ENCODE peak calls at places on chromosomes 11 and 22, in four cellular contexts. H is BE2C, Q is GM23248, C is heart left ventricle. W is an unnamed sample.

GRCh38 chr22:47678667-47679287 is 916.3 kb downstream of the TBC1D22A start:
- DNase-seq in Q (no peak), H (no peak), C (no peak), W (no peak)

GRCh38 chr11:69108030-69108429 is 47.7 kb upstream of the SMIM38 start:
- DNase-seq in C (peak; percentile 30), Q (no peak), H (no peak), W (no peak)

GRCh38 chr11:133064152-133064877 is 468.0 kb downstream of the OPCML start:
- DNase-seq in C (peak; percentile 83), Q (peak; percentile 77), H (peak; percentile 72), W (peak; percentile 92)

GRCh38 chr11:33575311-33575710 is 125.3 kb downstream of the C11orf91 start:
- DNase-seq in H (no peak), C (no peak), Q (no peak), W (no peak)

GRCh38 chr11:29162490-29162889 is 854.3 kb downstream of the KCNA4 start:
- DNase-seq in H (no peak), Q (peak; percentile 28), C (no peak), W (no peak)

GRCh38 chr11:106381895-106382294 is 304.4 kb downstream of the AASDHPPT start:
- DNase-seq in C (no peak), Q (no peak), H (no peak), W (no peak)

GRCh38 chr22:26763633-26764295 is 106.4 kb downstream of the MIAT start:
- DNase-seq in Q (peak; percentile 76), C (no peak), H (no peak), W (no peak)

GRCh38 chr11:127037001-127037400 is 36.4 kb upstream of the KIRREL3 start:
- DNase-seq in Q (no peak), H (no peak), C (no peak), W (peak; percentile 9)

GRCh38 chr22:22692707-22693530 is 48.5 kb downstream of the GGTLC2 start:
- DNase-seq in Q (peak; percentile 81), C (no peak), H (peak; percentile 64), W (peak; percentile 84)

GRCh38 chr11:22787565-22788162 is 41.9 kb downstream of the SVIP start:
- DNase-seq in C (no peak), Q (peak; percentile 72), H (peak; percentile 17), W (peak; percentile 9)

GRCh38 chr22:39205344-39206021 is 39.3 kb downstream of the PDGFB start:
- DNase-seq in C (no peak), Q (peak; percentile 81), H (no peak), W (no peak)

GRCh38 chr11:7671807-7672206 is 1.5 kb downstream of the CYB5R2 start:
- DNase-seq in H (no peak), C (no peak), Q (no peak), W (no peak)

GRCh38 chr11:122103366-122103765 is 12.6 kb downstream of the BLID start:
- DNase-seq in H (no peak), Q (peak; percentile 87), C (no peak), W (no peak)

DNA sequence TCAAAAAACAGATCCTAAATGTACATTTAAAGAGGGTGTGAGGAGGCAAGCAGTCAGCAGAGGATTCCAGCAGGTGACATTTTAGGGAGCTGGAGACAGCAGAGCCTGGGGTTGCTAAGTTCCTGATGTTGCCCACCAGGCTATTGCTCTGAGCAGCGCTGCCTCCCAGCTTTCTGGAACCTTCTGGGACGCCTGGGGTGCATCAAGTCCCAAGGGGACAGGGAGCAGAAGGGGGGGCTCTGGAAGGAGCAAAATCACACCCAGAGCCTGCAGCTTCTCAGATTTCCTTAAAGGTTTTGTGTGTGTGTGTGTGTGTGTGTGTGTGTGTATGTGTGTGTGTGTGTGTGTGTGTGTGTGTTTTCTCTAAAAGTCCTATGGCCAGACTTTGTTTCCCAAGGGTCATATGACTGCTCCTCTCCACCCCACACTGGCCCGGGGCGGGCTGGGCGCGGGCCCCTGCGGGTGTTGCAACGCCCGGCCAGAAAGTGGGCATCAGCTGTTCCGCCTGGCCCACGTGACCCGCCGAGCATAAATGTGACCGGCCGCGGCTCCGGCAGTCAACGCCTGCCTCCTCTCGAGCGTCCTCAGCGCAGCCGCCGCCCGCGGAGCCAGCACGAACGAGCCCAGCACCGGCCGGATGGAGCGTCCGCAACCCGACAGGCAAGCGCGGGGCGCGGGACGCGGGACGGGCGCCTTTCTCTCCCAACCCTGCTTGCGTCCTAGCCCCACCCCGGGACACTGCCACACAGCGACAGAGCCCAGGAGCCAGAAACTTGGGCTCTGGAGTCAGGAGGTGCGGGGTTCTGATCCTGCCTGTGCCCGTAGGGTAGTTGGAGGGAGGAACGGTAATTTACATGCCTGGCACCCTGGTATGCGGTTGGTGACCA is at the start of gene HMOX1:
- DNase-seq in Q (peak; percentile 98), H (peak; percentile 88), C (peak; percentile 96), W (peak; percentile 69)
- H3K4me3 ChIP-seq in Q (peak within 1 kb of the TSS; percentile 87), H (peak within 1 kb of the TSS; percentile 66), C (peak within 1 kb of the TSS; percentile 60), W (peak within 1 kb of the TSS; percentile 52)

GRCh38 chr11:73003083-73003482 is 139.0 kb downstream of the FCHSD2 start:
- DNase-seq in H (no peak), C (no peak), Q (no peak), W (no peak)

GRCh38 chr11:73009972-73010371 is 132.1 kb downstream of the FCHSD2 start:
- DNase-seq in Q (no peak), H (no peak), C (no peak), W (no peak)

GRCh38 chr11:73001615-73002014 is 140.5 kb downstream of the FCHSD2 start:
- DNase-seq in Q (no peak), C (no peak), H (no peak), W (no peak)

DNA sequence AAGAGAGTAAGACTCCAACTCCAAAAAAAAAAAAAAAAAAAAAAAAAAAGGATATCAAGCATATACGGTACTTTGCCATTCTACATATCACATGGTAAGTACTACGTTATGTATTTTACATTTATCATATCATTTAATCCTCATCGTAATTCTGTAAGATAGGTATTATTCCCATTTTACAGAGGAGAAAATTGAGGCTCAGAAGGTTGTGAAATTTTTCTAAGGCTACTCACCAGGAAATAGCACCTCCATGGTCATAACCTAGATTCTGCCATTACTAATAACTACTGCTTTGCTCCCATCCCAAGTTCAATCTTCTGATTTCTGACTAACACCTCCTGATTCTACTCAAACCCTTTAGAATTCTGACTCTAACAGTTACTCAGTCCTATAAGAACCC is 138.0 kb downstream of the FCHSD2 start:
- DNase-seq in Q (no peak), C (no peak), H (no peak), W (no peak)
- H3K36me3 ChIP-seq in Q (no peaks in the 10 kb centered on the region), C (no peaks in the 10 kb centered on the region), H (no peaks in the 10 kb centered on the region), W (no peaks in the 10 kb centered on the region)

GRCh38 chr11:123357353-123357989 is 72.6 kb upstream of the GRAMD1B start:
- DNase-seq in Q (no peak), H (no peak), C (no peak), W (no peak)
- H3K27me3 ChIP-seq in Q (peaks cover 47% of the 10 kb centered on the region), H (no peaks in the 10 kb centered on the region), C (peaks cover 38% of the 10 kb centered on the region), W (no peaks in the 10 kb centered on the region)

GRCh38 chr22:50483556-50483955 is 2.2 kb downstream of the ADM2 start:
- DNase-seq in Q (no peak), H (no peak), C (no peak), W (no peak)

GRCh38 chr22:50481440-50482106 is at the start of gene ADM2:
- DNase-seq in C (peak; percentile 75), Q (peak; percentile 59), H (peak; percentile 53), W (no peak)

GRCh38 chr22:50481045-50481439 is 301 bp upstream of the ADM2 start:
- DNase-seq in H (no peak), C (no peak), Q (no peak), W (no peak)

GRCh38 chr22:50483106-50483505 is 1.8 kb downstream of the ADM2 start:
- DNase-seq in H (no peak), C (no peak), Q (no peak), W (no peak)

GRCh38 chr22:50482107-50483074 is 1.0 kb downstream of the ADM2 start:
- DNase-seq in C (peak; percentile 65), Q (no peak), H (no peak), W (no peak)
- H3K4me3 ChIP-seq in C (peak overlapping the region; percentile 40), Q (peak overlapping the region; percentile 84), H (peak overlapping the region; percentile 60), W (no peak overlapping the region)

GRCh38 chr11:86275493-86276370 is 26.3 kb upstream of the HIKESHI start:
- DNase-seq in C (no peak), H (no peak), Q (no peak), W (no peak)

GRCh38 chr11:86277741-86278140 is 24.3 kb upstream of the HIKESHI start:
- DNase-seq in C (no peak), H (no peak), Q (no peak), W (no peak)

GRCh38 chr11:86278226-86278625 is 23.8 kb upstream of the HIKESHI start:
- DNase-seq in H (no peak), C (no peak), Q (no peak), W (no peak)

GRCh38 chr11:86274503-86274902 is 27.5 kb upstream of the HIKESHI start:
- DNase-seq in H (peak; percentile 8), Q (no peak), C (no peak), W (no peak)

DNA sequence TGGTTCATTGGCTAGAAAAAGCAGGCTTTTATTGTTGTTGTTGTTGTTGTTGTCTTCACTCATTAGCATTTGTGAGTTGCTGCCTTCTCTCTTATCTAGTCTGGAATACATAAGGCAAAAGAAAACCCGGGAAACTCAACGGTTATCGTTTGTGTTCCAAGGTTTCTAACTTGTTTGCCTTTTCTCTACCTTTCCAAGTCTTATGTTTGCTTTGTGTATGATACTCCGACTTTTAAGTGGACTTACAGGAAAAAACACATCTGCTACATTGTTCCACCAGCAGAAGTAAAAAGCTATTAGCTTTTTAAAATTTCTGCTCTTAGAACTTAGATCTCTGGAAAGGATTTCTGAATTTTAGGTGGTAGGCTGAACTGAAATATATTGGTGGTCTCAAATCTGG is 27.0 kb upstream of the HIKESHI start:
- DNase-seq in Q (no peak), C (no peak), H (no peak), W (no peak)
- H3K36me3 ChIP-seq in Q (peaks cover 44% of the 10 kb centered on the region), C (no peaks in the 10 kb centered on the region), H (peaks cover 13% of the 10 kb centered on the region), W (peaks cover 47% of the 10 kb centered on the region)

GRCh38 chr11:75767228-75767572 is 1.4 kb upstream of the DGAT2 start:
- DNase-seq in Q (no peak), H (no peak), C (no peak), W (no peak)

GRCh38 chr11:75767793-75768111 is 826 bp upstream of the DGAT2 start:
- DNase-seq in C (no peak), Q (no peak), H (no peak), W (no peak)

GRCh38 chr11:75768112-75768908 is at the start of gene DGAT2:
- DNase-seq in C (peak; percentile 89), Q (peak; percentile 90), H (peak; percentile 80), W (peak; percentile 69)

GRCh38 chr11:75765116-75765515 is 3.5 kb upstream of the DGAT2 start:
- DNase-seq in C (no peak), Q (no peak), H (no peak), W (no peak)

DNA sequence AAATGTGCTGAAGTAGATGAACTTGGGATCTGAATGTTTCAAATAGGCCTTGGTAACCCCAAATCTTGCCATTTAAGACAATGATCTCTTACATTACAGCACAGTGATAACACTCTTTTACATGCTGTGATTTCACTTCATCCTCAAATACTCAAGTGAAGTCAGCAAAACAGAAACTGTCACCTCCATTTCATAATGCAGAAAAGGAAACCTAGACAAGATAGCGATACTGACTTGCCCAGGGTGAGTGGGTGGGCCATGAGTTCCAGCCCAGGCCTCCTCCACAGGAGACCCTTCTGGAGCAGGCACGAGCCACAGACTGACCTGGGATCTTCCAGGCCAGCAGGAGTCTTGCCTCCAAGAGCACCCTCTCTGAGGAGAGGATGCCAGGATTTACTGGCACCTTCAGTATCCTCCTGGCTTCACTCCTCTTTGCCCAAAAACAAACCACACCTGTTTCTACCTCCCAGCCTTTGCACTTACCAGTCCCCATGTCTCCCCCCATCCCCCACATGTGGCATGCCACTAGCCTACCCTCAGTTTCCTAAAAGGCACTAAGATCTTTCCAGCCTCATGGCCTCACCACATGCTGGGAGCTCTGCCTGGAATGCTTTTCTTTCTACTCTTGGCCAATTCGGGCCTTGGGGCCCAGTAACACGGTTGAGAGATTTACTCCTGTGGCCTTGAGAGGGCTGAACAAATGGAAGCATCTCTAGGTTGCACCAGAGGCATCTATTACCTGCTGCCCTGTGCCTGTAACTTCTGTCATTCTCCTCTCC is 1.9 kb upstream of the DGAT2 start:
- DNase-seq in C (no peak), Q (no peak), H (no peak), W (no peak)
- H3K27me3 ChIP-seq in C (no peaks in the 10 kb centered on the region), Q (no peaks in the 10 kb centered on the region), H (peaks cover 7% of the 10 kb centered on the region), W (no peaks in the 10 kb centered on the region)

W was measured in WERI-Rb-1.